ENCODE peak calls at places on chromosomes 6 and 20, in ten cellular contexts. S is stimulated activated CD8-positive, alpha-beta memory T cell treated with anti-CD3 and anti-CD28 coated beads, Interleukin-7, amount 100 ng/mL, for 1 hour; D is neural progenitor cell; L is GM18507; W is ovary; T is naive thymus-derived CD8-positive, alpha-beta T cell; G is IMR-90; J is T-helper 17 cell; U is fibroblast of mammary gland; Z is posterior cingulate gyrus. H is an unnamed sample.

GRCh38 chr6:111585241-111585968 is 20.3 kb downstream of the TRAF3IP2 start:
- DNase-seq in T (no peak), G (peak), Z (no peak), D (no peak), U (peak), L (no peak), S (no peak), W (no peak), J (no peak), H (no peak)

GRCh38 chr6:6556162-6556737 is 32.3 kb upstream of the LY86 start:
- DNase-seq in G (no peak), W (no peak), J (no peak), Z (peak), U (peak), D (no peak), T (no peak), L (no peak), S (no peak), H (no peak)

GRCh38 chr6:156989159-156989806 is 212.1 kb downstream of the ARID1B start:
- DNase-seq in L (no peak), J (no peak), D (no peak), Z (no peak), U (no peak), S (no peak), T (no peak), G (no peak), W (no peak), H (no peak)

GRCh38 chr6:107868867-107869611 is 44.9 kb upstream of the SCML4 start:
- DNase-seq in U (no peak), G (no peak), S (no peak), Z (no peak), J (no peak), D (no peak), L (no peak), T (no peak), W (no peak), H (no peak)

GRCh38 chr6:170037541-170038250 is 253.2 kb downstream of the DLL1 start:
- DNase-seq in U (peak), W (peak), S (no peak), G (peak), J (no peak), L (no peak), T (no peak), D (no peak), Z (no peak), H (no peak)

GRCh38 chr6:57248311-57248895 is 26.3 kb upstream of the RAB23 start:
- DNase-seq in Z (no peak), J (no peak), U (no peak), G (no peak), D (no peak), L (no peak), W (no peak), T (no peak), S (no peak), H (no peak)

GRCh38 chr6:84027340-84028183 is 6.0 kb upstream of the MRAP2 start:
- DNase-seq in J (no peak), Z (no peak), D (no peak), U (peak), T (no peak), S (no peak), G (peak), W (peak), L (no peak), H (no peak)

GRCh38 chr20:47500554-47500953 is 1.1 kb upstream of the NCOA3 start:
- DNase-seq in U (no peak), S (no peak), D (no peak), W (no peak), T (no peak), G (no peak), J (no peak), Z (no peak), L (no peak), H (no peak)

GRCh38 chr20:11459090-11459877 is 458.4 kb upstream of the BTBD3 start:
- DNase-seq in J (no peak), L (no peak), S (no peak), W (no peak), U (no peak), Z (no peak), D (no peak), T (no peak), G (peak), H (no peak)

GRCh38 chr6:105263685-105264298 is 84.0 kb upstream of the POPDC3 start:
- DNase-seq in L (no peak), W (no peak), Z (no peak), D (no peak), S (no peak), U (no peak), J (no peak), G (peak), T (no peak), H (no peak)

GRCh38 chr20:44596876-44597275 is 14.5 kb downstream of the PKIG start:
- DNase-seq in L (no peak), U (no peak), S (no peak), J (no peak), Z (no peak), W (no peak), D (no peak), G (no peak), T (no peak), H (no peak)

GRCh38 chr6:135334169-135334568 is 153.1 kb downstream of the MYB start:
- DNase-seq in S (no peak), G (peak), W (no peak), Z (no peak), L (no peak), D (no peak), J (no peak), U (peak), T (no peak), H (no peak)

GRCh38 chr20:6162239-6162638 is 39.4 kb upstream of the FERMT1 start:
- DNase-seq in S (no peak), G (no peak), U (peak), D (no peak), T (no peak), W (no peak), J (no peak), Z (no peak), L (no peak), H (no peak)

GRCh38 chr6:166270706-166271375 is 37.4 kb downstream of the PRR18 start:
- DNase-seq in J (no peak), T (no peak), U (no peak), W (no peak), S (no peak), D (no peak), G (no peak), Z (no peak), L (no peak), H (no peak)

GRCh38 chr20:23670361-23670760 is 18.5 kb downstream of the CST4 start:
- DNase-seq in Z (no peak), U (no peak), W (no peak), L (no peak), S (no peak), G (no peak), D (no peak), T (no peak), J (no peak), H (peak)

GRCh38 chr6:168061269-168062210 is 17.5 kb downstream of the FRMD1 start:
- DNase-seq in L (no peak), G (no peak), U (no peak), T (no peak), W (no peak), S (no peak), D (no peak), Z (no peak), J (no peak), H (no peak)

GRCh38 chr6:89986650-89987074 is 92.4 kb downstream of the GJA10 start:
- DNase-seq in S (no peak), G (peak), Z (no peak), T (no peak), U (peak), J (no peak), D (peak), L (no peak), W (no peak), H (no peak)

GRCh38 chr20:38225900-38226263 is 34.7 kb downstream of the KIAA1755 start:
- DNase-seq in Z (no peak), S (no peak), D (no peak), U (no peak), G (no peak), J (no peak), W (no peak), T (no peak), L (no peak), H (no peak)

GRCh38 chr6:81382852-81383251 is 369.6 kb downstream of the TENT5A start:
- DNase-seq in J (no peak), U (peak), W (no peak), Z (no peak), T (no peak), G (no peak), D (no peak), L (no peak), S (no peak), H (no peak)

GRCh38 chr6:22784611-22785010 is 215.2 kb downstream of the HDGFL1 start:
- DNase-seq in L (no peak), T (no peak), U (no peak), G (peak), W (no peak), D (peak), J (no peak), S (no peak), Z (no peak), H (no peak)

GRCh38 chr6:4036581-4036980 is 42.4 kb downstream of the FAM217A start:
- DNase-seq in S (no peak), L (no peak), D (no peak), G (no peak), U (no peak), J (no peak), Z (no peak), W (no peak), T (no peak), H (no peak)

GRCh38 chr6:71510057-71510713 is 221.6 kb downstream of the OGFRL1 start:
- DNase-seq in J (no peak), W (peak), L (no peak), G (peak), D (peak), S (no peak), T (no peak), Z (no peak), U (peak), H (peak)

GRCh38 chr6:77456531-77457248 is 6.6 kb downstream of the HTR1B start:
- DNase-seq in U (peak), Z (no peak), W (no peak), L (no peak), J (no peak), T (no peak), D (no peak), S (no peak), G (peak), H (peak)

GRCh38 chr20:667351-668034 is 8.1 kb downstream of the SCRT2 start:
- DNase-seq in U (peak), J (peak), S (peak), T (peak), L (no peak), D (peak), W (no peak), G (peak), Z (no peak), H (peak)

GRCh38 chr6:147586044-147586443 is 77.6 kb downstream of the SAMD5 start:
- DNase-seq in D (no peak), G (peak), S (no peak), U (peak), Z (no peak), J (no peak), L (no peak), W (peak), T (no peak), H (no peak)